ENCODE peak calls at places on chromosomes 4 and X, in five cellular contexts. One of them, this sample, is unnamed. For H3K9me3, the result is how much of the 10 kb centered on the place peaks cover.

GRCh38 chr4:28010543-28011235 is 1150.0 kb downstream of the STIM2 start:
- DNase-seq in GM12878: no peak
- DNase-seq in K562: no peak
- DNase-seq in stomach: no peak
- DNase-seq in ovary: no peak
- DNase-seq in this sample: no peak

GRCh38 chrX:71292669-71293379 is 8.7 kb upstream of the ITGB1BP2 start:
- DNase-seq in GM12878: no peak
- DNase-seq in K562: no peak
- DNase-seq in stomach: no peak
- DNase-seq in ovary: no peak
- DNase-seq in this sample: no peak

GRCh38 chr4:161252520-161253141 is 911.2 kb downstream of the FSTL5 start:
- DNase-seq in GM12878: peak
- DNase-seq in K562: peak
- DNase-seq in stomach: no peak
- DNase-seq in ovary: no peak
- DNase-seq in this sample: no peak

GRCh38 chr4:145891958-145892357 is 46.7 kb downstream of the ZNF827 start:
- DNase-seq in GM12878: no peak
- DNase-seq in K562: peak
- DNase-seq in stomach: no peak
- DNase-seq in ovary: no peak
- DNase-seq in this sample: no peak

GRCh38 chr4:20046931-20047677 is 204.6 kb upstream of the SLIT2 start:
- DNase-seq in GM12878: no peak
- DNase-seq in K562: no peak
- DNase-seq in stomach: no peak
- DNase-seq in ovary: no peak
- DNase-seq in this sample: no peak

GRCh38 chr4:82469776-82470345 is 39.5 kb downstream of the ENOPH1 start:
- DNase-seq in GM12878: no peak
- DNase-seq in K562: peak
- DNase-seq in stomach: no peak
- DNase-seq in ovary: peak
- DNase-seq in this sample: no peak

GRCh38 chr4:182062936-182063335 is 180.3 kb upstream of the TENM3 start:
- DNase-seq in GM12878: no peak
- DNase-seq in K562: no peak
- DNase-seq in stomach: no peak
- DNase-seq in ovary: no peak
- DNase-seq in this sample: no peak

GRCh38 chrX:150933945-150934350 is 35.5 kb upstream of the CD99L2 start:
- DNase-seq in GM12878: no peak
- DNase-seq in K562: no peak
- DNase-seq in stomach: no peak
- DNase-seq in ovary: no peak
- DNase-seq in this sample: no peak

GRCh38 chrX:18290200-18290599 is 64.3 kb downstream of the SCML2 start:
- DNase-seq in GM12878: no peak
- DNase-seq in K562: no peak
- DNase-seq in stomach: no peak
- DNase-seq in ovary: no peak
- DNase-seq in this sample: no peak

GRCh38 chr4:121122661-121123060 is 41.5 kb downstream of the TNIP3 start:
- DNase-seq in GM12878: no peak
- DNase-seq in K562: no peak
- DNase-seq in stomach: no peak
- DNase-seq in ovary: no peak
- DNase-seq in this sample: no peak

GRCh38 chr4:117661673-117662072 is 372.6 kb upstream of the NDST3 start:
- DNase-seq in GM12878: no peak
- DNase-seq in K562: no peak
- DNase-seq in stomach: no peak
- DNase-seq in ovary: no peak
- DNase-seq in this sample: no peak

GRCh38 chrX:150841466-150842197 is 56.8 kb downstream of the CD99L2 start:
- DNase-seq in GM12878: no peak
- DNase-seq in K562: no peak
- DNase-seq in stomach: no peak
- DNase-seq in ovary: no peak
- DNase-seq in this sample: no peak

GRCh38 chrX:8629871-8630270 is 102.1 kb downstream of the ANOS1 start:
- DNase-seq in GM12878: no peak
- DNase-seq in K562: no peak
- DNase-seq in stomach: no peak
- DNase-seq in ovary: no peak
- DNase-seq in this sample: no peak

GRCh38 chrX:70762285-70762684 is 146.2 kb downstream of the TEX11 start:
- DNase-seq in GM12878: no peak
- DNase-seq in K562: peak
- DNase-seq in stomach: no peak
- DNase-seq in ovary: no peak
- DNase-seq in this sample: no peak

GRCh38 chr4:178917756-178918155 is 1475.5 kb upstream of the AGA start:
- DNase-seq in GM12878: no peak
- DNase-seq in K562: no peak
- DNase-seq in stomach: no peak
- DNase-seq in ovary: no peak
- DNase-seq in this sample: no peak

DNA sequence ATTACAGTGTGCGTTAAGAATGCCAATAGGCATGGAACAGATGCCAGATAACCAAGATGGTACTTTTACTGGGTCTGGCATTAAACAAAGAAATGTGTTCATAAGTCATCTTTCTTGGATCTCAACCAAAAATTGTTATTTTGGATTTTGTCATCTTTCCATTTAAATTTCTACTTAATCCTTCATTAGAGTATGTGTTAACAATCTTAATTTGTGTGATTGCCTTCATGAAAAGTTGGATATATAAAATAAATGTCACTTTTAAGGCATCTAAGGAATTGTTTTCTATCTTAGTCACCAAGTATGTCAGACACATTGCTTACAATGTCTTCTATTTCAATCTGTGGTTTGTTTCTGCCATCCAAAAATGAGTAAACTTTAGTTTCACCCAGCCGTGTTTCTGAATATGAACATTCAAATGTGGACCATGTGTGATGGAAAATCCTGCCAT is 87.5 kb downstream of the PALLD start:
- DNase-seq in GM12878: no peak
- DNase-seq in K562: no peak
- DNase-seq in stomach: no peak
- DNase-seq in ovary: no peak
- DNase-seq in this sample: no peak
- TF ChIP-seq EP300 in GM12878: no peak
- TF ChIP-seq EP300 in K562: no peak
- TF ChIP-seq EP300 in stomach: no peak
- TF ChIP-seq EP300 in ovary: no peak
- TF ChIP-seq EP300 in this sample: no peak

GRCh38 chr4:123043793-123044425 is 121.5 kb upstream of the NUDT6 start:
- DNase-seq in GM12878: no peak
- DNase-seq in K562: no peak
- DNase-seq in stomach: no peak
- DNase-seq in ovary: no peak
- DNase-seq in this sample: no peak

GRCh38 chr4:123037809-123038208 is 115.4 kb upstream of the NUDT6 start:
- DNase-seq in GM12878: no peak
- DNase-seq in K562: peak
- DNase-seq in stomach: no peak
- DNase-seq in ovary: no peak
- DNase-seq in this sample: no peak

GRCh38 chr4:123042095-123042494 is 119.7 kb upstream of the NUDT6 start:
- DNase-seq in GM12878: no peak
- DNase-seq in K562: no peak
- DNase-seq in stomach: no peak
- DNase-seq in ovary: no peak
- DNase-seq in this sample: no peak

GRCh38 chr4:123046096-123046495 is 123.7 kb upstream of the NUDT6 start:
- DNase-seq in GM12878: no peak
- DNase-seq in K562: no peak
- DNase-seq in stomach: no peak
- DNase-seq in ovary: no peak
- DNase-seq in this sample: no peak

GRCh38 chr4:123043013-123043412 is 120.6 kb upstream of the NUDT6 start:
- DNase-seq in GM12878: no peak
- DNase-seq in K562: no peak
- DNase-seq in stomach: no peak
- DNase-seq in ovary: no peak
- DNase-seq in this sample: no peak
- H3K9me3 ChIP-seq in GM12878: under half
- H3K9me3 ChIP-seq in K562: under half
- H3K9me3 ChIP-seq in stomach: under half
- H3K9me3 ChIP-seq in ovary: under half
- H3K9me3 ChIP-seq in this sample: under half

DNA sequence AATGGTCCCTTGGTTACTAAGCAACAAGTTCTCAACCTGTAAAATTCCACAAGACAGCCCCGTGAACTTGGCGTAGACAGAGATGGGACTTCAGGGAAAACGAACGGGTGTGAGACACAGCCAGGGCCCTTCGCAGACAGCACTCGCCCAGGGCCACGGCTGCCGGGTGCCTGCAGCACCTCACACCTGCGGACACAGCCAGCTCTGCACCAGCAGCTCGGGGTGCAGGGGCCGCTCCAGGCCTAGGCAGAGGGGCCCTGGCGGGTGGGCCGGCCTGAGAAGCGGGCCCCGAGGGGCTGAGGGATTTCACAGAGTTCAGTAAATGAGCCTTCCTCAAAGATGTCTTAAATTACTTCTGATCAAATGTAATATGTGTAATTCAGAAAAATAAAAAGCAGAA is 34.0 kb downstream of the GAK start:
- DNase-seq in GM12878: no peak
- DNase-seq in K562: no peak
- DNase-seq in stomach: no peak
- DNase-seq in ovary: no peak
- DNase-seq in this sample: no peak
- TF ChIP-seq EP300 in GM12878: no peak
- TF ChIP-seq EP300 in K562: no peak
- TF ChIP-seq EP300 in stomach: no peak
- TF ChIP-seq EP300 in ovary: no peak
- TF ChIP-seq EP300 in this sample: no peak

GRCh38 chr4:3054169-3054759 is 20.1 kb downstream of the HTT-AS start:
- DNase-seq in GM12878: no peak
- DNase-seq in K562: no peak
- DNase-seq in stomach: no peak
- DNase-seq in ovary: no peak
- DNase-seq in this sample: no peak
- H3K9me3 ChIP-seq in GM12878: under half
- H3K9me3 ChIP-seq in K562: under half
- H3K9me3 ChIP-seq in stomach: under half
- H3K9me3 ChIP-seq in ovary: under half
- H3K9me3 ChIP-seq in this sample: under half

GRCh38 chr4:1803523-1804423 is 10.7 kb downstream of the FGFR3 start:
- DNase-seq in GM12878: no peak
- DNase-seq in K562: no peak
- DNase-seq in stomach: no peak
- DNase-seq in ovary: no peak
- DNase-seq in this sample: no peak
- TF ChIP-seq EP300 in GM12878: no peak
- TF ChIP-seq EP300 in K562: no peak
- TF ChIP-seq EP300 in stomach: no peak
- TF ChIP-seq EP300 in ovary: no peak
- TF ChIP-seq EP300 in this sample: no peak